ENCODE peak calls at places on chromosomes 3 and 15, in nine cellular contexts. E is IMR-90, N is body of pancreas, S is right atrium auricular region, X is mammary epithelial cell, Q is pancreas, D is psoas muscle, G is Panc1, Y is upper lobe of right lung. L is an unnamed sample.

GRCh38 chr3:106371605-106372292 is 502.9 kb upstream of the CBLB start:
- DNase-seq in E (peak; percentile 53), N (no peak), S (no peak), X (no peak), Q (no peak), D (no peak), G (no peak), Y (no peak), L (peak; percentile 83)

GRCh38 chr3:126865736-126866135 is 117.2 kb upstream of the PLXNA1 start:
- DNase-seq in E (no peak), N (no peak), S (no peak), X (no peak), Q (no peak), D (no peak), G (no peak), Y (no peak), L (no peak)

GRCh38 chr3:149356630-149357029 is 20.8 kb downstream of the TM4SF1 start:
- DNase-seq in E (peak; percentile 45), N (no peak), S (no peak), X (no peak), Q (no peak), D (no peak), G (no peak), Y (no peak), L (peak; percentile 72)

GRCh38 chr3:72896996-72897757 is 9.3 kb downstream of the GXYLT2 start:
- DNase-seq in E (peak; percentile 69), N (no peak), S (no peak), X (peak; percentile 12), Q (no peak), D (no peak), G (no peak), Y (no peak), L (peak; percentile 75)

GRCh38 chr3:9704343-9705322 is 1.0 kb downstream of the CPNE9 start:
- DNase-seq in E (peak; percentile 15), N (no peak), S (no peak), X (no peak), Q (no peak), D (peak; percentile 63), G (no peak), Y (peak; percentile 72), L (peak; percentile 95)

GRCh38 chr15:72167445-72167844 is 30.1 kb downstream of the GRAMD2A start:
- DNase-seq in E (no peak), N (no peak), S (no peak), X (no peak), Q (no peak), D (no peak), G (no peak), Y (no peak), L (no peak)

GRCh38 chr3:157824281-157824680 is 281.9 kb downstream of the SHOX2 start:
- DNase-seq in E (no peak), N (no peak), S (no peak), X (no peak), Q (no peak), D (no peak), G (no peak), Y (no peak), L (no peak)

GRCh38 chr15:85737061-85737460 is 57.7 kb downstream of the KLHL25 start:
- DNase-seq in E (no peak), N (no peak), S (no peak), X (no peak), Q (no peak), D (no peak), G (no peak), Y (no peak), L (no peak)

GRCh38 chr3:169044341-169045113 is 619.0 kb downstream of the MECOM start:
- DNase-seq in E (peak; percentile 85), N (no peak), S (no peak), X (peak; percentile 77), Q (no peak), D (no peak), G (no peak), Y (no peak), L (peak; percentile 39)

GRCh38 chr3:99747915-99748314 is 69.7 kb upstream of the CMSS1 start:
- DNase-seq in E (peak; percentile 32), N (no peak), S (no peak), X (peak; percentile 55), Q (no peak), D (no peak), G (no peak), Y (no peak), L (no peak)

GRCh38 chr3:100402150-100402706 is 889 bp downstream of the LNP1 start:
- DNase-seq in E (peak; percentile 56), N (no peak), S (no peak), X (peak; percentile 53), Q (no peak), D (no peak), G (no peak), Y (no peak), L (no peak)

GRCh38 chr3:14518432-14518802 is 21.7 kb downstream of the GRIP2 start:
- DNase-seq in E (no peak), N (no peak), S (no peak), X (no peak), Q (no peak), D (peak; percentile 37), G (no peak), Y (no peak), L (no peak)

GRCh38 chr3:42424911-42425310 is 14.5 kb upstream of the LYZL4 start:
- DNase-seq in E (no peak), N (no peak), S (no peak), X (no peak), Q (no peak), D (no peak), G (no peak), Y (no peak), L (no peak)

DNA sequence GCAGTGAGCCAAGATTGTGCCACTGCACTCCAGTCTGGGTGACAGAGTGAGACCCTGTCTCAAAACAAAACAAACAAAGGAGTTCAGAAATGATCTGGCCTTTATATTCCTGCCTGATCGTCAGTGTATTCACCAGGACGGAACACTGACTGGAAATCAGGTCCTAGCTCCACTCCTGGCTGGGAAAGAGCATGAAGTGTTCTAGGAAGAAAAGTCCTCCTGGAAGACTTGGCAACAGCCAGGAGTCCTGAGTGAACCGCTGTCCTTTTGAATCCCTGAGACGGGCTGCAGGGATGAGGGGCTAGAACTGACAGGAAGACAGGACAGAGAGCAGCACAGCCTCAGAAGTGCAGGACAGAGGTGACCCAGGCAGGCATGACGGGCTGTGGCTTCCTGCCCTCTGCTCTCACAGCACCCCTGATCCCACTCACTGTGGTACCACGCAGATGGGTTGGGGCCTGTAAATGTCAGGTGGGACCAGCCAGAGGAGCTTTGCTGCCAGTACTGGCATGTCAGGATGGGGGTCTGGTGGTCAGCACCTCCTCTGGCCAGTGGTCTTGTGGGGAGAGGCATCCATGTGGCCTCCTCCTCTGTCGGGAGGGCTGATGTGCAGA is 23.5 kb downstream of the FAN1 start:
- DNase-seq in E (no peak), N (no peak), S (no peak), X (no peak), Q (no peak), D (no peak), G (no peak), Y (no peak), L (no peak)
- H3K27ac ChIP-seq in E (no peak overlapping the region), N (no peak overlapping the region), S (no peak overlapping the region), X (no peak overlapping the region), Q (no peak overlapping the region), D (no peak overlapping the region), G (no peak overlapping the region), Y (no peak overlapping the region), L (no peak overlapping the region)

GRCh38 chr15:66879511-66879910 is 177.5 kb downstream of the SMAD6 start:
- DNase-seq in E (no peak), N (no peak), S (peak; percentile 53), X (no peak), Q (no peak), D (no peak), G (no peak), Y (no peak), L (no peak)

GRCh38 chr15:66879968-66880367 is 177.9 kb downstream of the SMAD6 start:
- DNase-seq in E (no peak), N (no peak), S (peak; percentile 58), X (no peak), Q (no peak), D (no peak), G (no peak), Y (no peak), L (no peak)

GRCh38 chr15:66878761-66879160 is 176.7 kb downstream of the SMAD6 start:
- DNase-seq in E (no peak), N (no peak), S (peak; percentile 58), X (no peak), Q (no peak), D (no peak), G (no peak), Y (no peak), L (no peak)

GRCh38 chr15:66881173-66881905 is 179.3 kb downstream of the SMAD6 start:
- DNase-seq in E (no peak), N (no peak), S (peak; percentile 56), X (no peak), Q (no peak), D (no peak), G (no peak), Y (no peak), L (no peak)

GRCh38 chr15:66880380-66881155 is 178.5 kb downstream of the SMAD6 start:
- DNase-seq in E (no peak), N (no peak), S (peak; percentile 34), X (no peak), Q (no peak), D (no peak), G (no peak), Y (no peak), L (no peak)
- H3K4me1 ChIP-seq in E (peaks cover 17% of the 10 kb centered on the region), N (peaks cover 28% of the 10 kb centered on the region), S (peaks cover 78% of the 10 kb centered on the region), X (peaks cover 28% of the 10 kb centered on the region), Q (peaks cover 8% of the 10 kb centered on the region), D (peaks cover 40% of the 10 kb centered on the region), G (peaks cover 83% of the 10 kb centered on the region), Y (peaks cover 20% of the 10 kb centered on the region), L (peaks cover 30% of the 10 kb centered on the region)

DNA sequence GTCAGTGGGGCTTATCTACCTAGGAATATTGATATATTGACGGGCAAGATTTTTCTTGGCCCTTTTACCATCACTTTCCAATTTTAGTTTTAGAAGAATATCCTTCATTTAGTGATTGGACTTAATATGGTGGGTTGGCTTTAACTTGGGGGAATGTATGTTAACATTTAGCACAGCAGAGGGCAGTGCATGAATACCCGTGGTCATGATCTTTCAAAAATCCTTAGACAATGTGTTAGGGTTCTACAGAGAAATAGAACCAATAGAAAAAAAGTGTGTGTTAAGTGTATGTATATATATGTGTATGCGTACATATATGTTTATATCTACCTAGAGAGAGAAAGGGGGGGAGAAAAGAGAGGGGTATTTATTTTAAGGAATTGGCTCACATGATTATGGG is 36.9 kb downstream of the GPR171 start:
- DNase-seq in E (peak; percentile 5), N (no peak), S (no peak), X (no peak), Q (no peak), D (no peak), G (no peak), Y (no peak), L (no peak)
- TF ChIP-seq CTCF in E (peak; percentile 32), N (no peak), S (no peak), X (peak; percentile 13), Q (no peak), D (no peak), G (peak; percentile 30), Y (no peak), L (peak; percentile 32)

DNA sequence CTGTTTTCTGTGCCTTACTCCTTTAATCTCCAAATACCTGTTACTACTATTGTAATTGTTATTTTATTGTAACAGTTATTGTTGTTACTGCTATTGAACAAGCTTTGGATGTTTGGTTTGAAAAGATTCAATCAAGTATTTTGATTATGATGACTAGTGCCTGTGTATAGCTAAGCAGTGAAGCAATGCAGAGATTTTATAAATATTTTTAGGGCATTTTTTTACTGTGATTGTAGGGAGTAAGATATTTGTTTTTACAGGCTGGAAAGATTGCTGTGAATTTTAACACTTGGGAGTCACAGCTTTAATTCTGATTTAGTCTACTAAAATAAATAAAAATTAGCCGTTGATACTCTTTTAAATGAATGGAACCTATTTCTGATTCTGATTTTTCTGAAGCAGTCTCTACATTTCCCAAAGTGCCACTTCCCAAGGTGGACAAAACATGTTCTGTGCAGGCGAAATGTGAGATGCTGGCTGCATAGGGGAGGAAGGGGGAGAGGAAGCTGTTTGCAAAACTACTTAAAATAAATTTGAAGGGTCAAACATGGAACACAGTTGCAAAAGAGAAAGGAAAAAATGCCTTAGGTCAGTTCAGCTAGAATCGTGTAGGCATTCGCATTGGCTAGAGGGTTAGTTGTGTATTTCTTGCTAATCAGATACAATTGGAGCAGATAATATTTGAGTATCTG is 25.6 kb downstream of the EEFSEC start:
- DNase-seq in E (peak; percentile 15), N (no peak), S (no peak), X (no peak), Q (no peak), D (no peak), G (no peak), Y (no peak), L (no peak)
- H3K27ac ChIP-seq in E (no peak overlapping the region), N (no peak overlapping the region), S (no peak overlapping the region), X (no peak overlapping the region), Q (no peak overlapping the region), D (no peak overlapping the region), G (peak overlapping the region; percentile 24), Y (no peak overlapping the region), L (peak overlapping the region; percentile 31)

L was measured in osteoblast.